ENCODE peak calls at places on chromosomes 11 and 22, in five cellular contexts. Y, A, I, D and M are unnamed samples.

GRCh38 chr22:49934144-49934890 is 15.9 kb downstream of the CRELD2 start:
- DNase-seq in Y (no peak), A (no peak), I (peak; percentile 53), D (peak; percentile 30), M (no peak)

GRCh38 chr11:1358286-1358685 is 31.4 kb upstream of the BRSK2 start:
- DNase-seq in Y (no peak), A (no peak), I (no peak), D (no peak), M (no peak)

GRCh38 chr11:100684101-100685065 is 2.7 kb upstream of the ARHGAP42 start:
- DNase-seq in Y (no peak), A (no peak), I (no peak), D (no peak), M (no peak)

GRCh38 chr22:24427500-24428164 is at the start of gene ADORA2A:
- DNase-seq in Y (peak; percentile 70), A (peak; percentile 63), I (peak; percentile 88), D (peak; percentile 79), M (no peak)

GRCh38 chr11:116927163-116927772 is 89.8 kb upstream of the APOA1 start:
- DNase-seq in Y (peak; percentile 34), A (no peak), I (peak; percentile 61), D (peak; percentile 39), M (no peak)

GRCh38 chr22:50015451-50016307 is 3.1 kb upstream of the IL17REL start:
- DNase-seq in Y (no peak), A (no peak), I (no peak), D (no peak), M (no peak)

GRCh38 chr11:36251716-36252307 is 37.4 kb downstream of the COMMD9 start:
- DNase-seq in Y (no peak), A (no peak), I (no peak), D (no peak), M (no peak)

GRCh38 chr11:68528630-68529029 is 68.1 kb downstream of the PPP6R3 start:
- DNase-seq in Y (no peak), A (no peak), I (peak; percentile 46), D (no peak), M (no peak)

GRCh38 chr11:16820324-16821092 is 82.1 kb downstream of the C11orf58 start:
- DNase-seq in Y (peak; percentile 40), A (peak; percentile 43), I (peak; percentile 74), D (peak; percentile 45), M (peak; percentile 91)

GRCh38 chr11:58905716-58906547 is 33.4 kb upstream of the GLYATL1 start:
- DNase-seq in Y (no peak), A (no peak), I (no peak), D (no peak), M (peak; percentile 86)

GRCh38 chr11:123543796-123544195 is 110.6 kb downstream of the SCN3B start:
- DNase-seq in Y (no peak), A (no peak), I (no peak), D (no peak), M (no peak)

GRCh38 chr11:9687736-9688494 is 24.0 kb downstream of the SWAP70 start:
- DNase-seq in Y (no peak), A (no peak), I (no peak), D (no peak), M (no peak)

GRCh38 chr22:28829358-28830181 is 29.2 kb upstream of the XBP1 start:
- DNase-seq in Y (peak; percentile 67), A (peak; percentile 51), I (peak; percentile 84), D (peak; percentile 62), M (peak; percentile 87)

GRCh38 chr11:94036096-94036495 is 14.9 kb downstream of the HEPHL1 start:
- DNase-seq in Y (no peak), A (no peak), I (no peak), D (no peak), M (no peak)

GRCh38 chr22:40040927-40041326 is 46.2 kb downstream of the FAM83F start:
- DNase-seq in Y (no peak), A (no peak), I (no peak), D (no peak), M (no peak)

GRCh38 chr22:49033616-49034015 is 794.1 kb downstream of the BRD1 start:
- DNase-seq in Y (no peak), A (no peak), I (no peak), D (no peak), M (no peak)

GRCh38 chr11:65899356-65900124 is 648 bp downstream of the FOSL1 start:
- DNase-seq in Y (peak; percentile 58), A (peak; percentile 58), I (peak; percentile 77), D (no peak), M (peak; percentile 77)

GRCh38 chr11:110337570-110338193 is 41.3 kb upstream of the RDX start:
- DNase-seq in Y (no peak), A (no peak), I (peak; percentile 58), D (no peak), M (no peak)

GRCh38 chr11:626475-627272 is at the start of gene SCT:
- DNase-seq in Y (no peak), A (no peak), I (no peak), D (no peak), M (no peak)

GRCh38 chr22:31248138-31248745 is 36.1 kb downstream of the LIMK2 start:
- DNase-seq in Y (peak; percentile 45), A (peak; percentile 31), I (peak; percentile 75), D (peak; percentile 52), M (peak; percentile 68)

GRCh38 chr11:125925247-125925740 is 20.6 kb upstream of the VSIG10L2 start:
- DNase-seq in Y (no peak), A (no peak), I (no peak), D (no peak), M (no peak)

GRCh38 chr11:16799890-16800289 is 61.4 kb downstream of the C11orf58 start:
- DNase-seq in Y (no peak), A (no peak), I (no peak), D (no peak), M (no peak)

GRCh38 chr11:111205622-111206385 is 39.7 kb upstream of the POU2AF2 start:
- DNase-seq in Y (no peak), A (no peak), I (no peak), D (no peak), M (no peak)

GRCh38 chr11:118054712-118055640 is 21.9 kb upstream of the TMPRSS4 start:
- DNase-seq in Y (no peak), A (no peak), I (no peak), D (no peak), M (no peak)

GRCh38 chr22:31538815-31539214 is 42.5 kb downstream of the SFI1 start:
- DNase-seq in Y (no peak), A (no peak), I (no peak), D (no peak), M (no peak)

GRCh38 chr11:65896009-65896999 is 3.9 kb downstream of the FOSL1 start:
- DNase-seq in Y (no peak), A (no peak), I (no peak), D (no peak), M (no peak)

GRCh38 chr11:118615282-118615979 is 8.0 kb downstream of the PHLDB1 start:
- DNase-seq in Y (no peak), A (no peak), I (no peak), D (no peak), M (peak; percentile 80)